ENCODE peak calls at places on chromosome 1, in ten cellular contexts. K is left colon; D is stimulated activated CD4-positive, alpha-beta T cell treated with anti-CD3 and anti-CD28 coated beads, Interleukin-2, amount 100 ng/mL, for 24 hours; P is GOT3; W is AG08396; H is SHP77 treated with DMSO at 0.1 percent for 48 hours; S is GM04503; R is activated CD8-positive, alpha-beta memory T cell treated with anti-CD3 and anti-CD28 coated beads, Interleukin-2, amount 50 U/mL, for 48 hours; F is GM04504; T is NCI-H1694. I is an unnamed sample.

GRCh38 chr1:19165501-19165900 is 44.6 kb downstream of the UBR4 start:
- DNase-seq in K (peak), D (no peak), P (no peak), W (no peak), H (no peak), S (no peak), R (no peak), F (no peak), T (no peak), I (no peak)

GRCh38 chr1:67441183-67441582 is 11.0 kb upstream of the SERBP1 start:
- DNase-seq in K (no peak), D (peak), P (peak), W (no peak), H (peak), S (no peak), R (peak), F (no peak), T (no peak), I (no peak)

GRCh38 chr1:64515427-64515826 is 45.5 kb downstream of the CACHD1 start:
- DNase-seq in K (peak), D (no peak), P (no peak), W (peak), H (no peak), S (peak), R (no peak), F (peak), T (peak), I (no peak)

GRCh38 chr1:26225033-26225831 is 8.8 kb upstream of the CEP85 start:
- DNase-seq in K (peak), D (peak), P (no peak), W (peak), H (no peak), S (no peak), R (peak), F (no peak), T (no peak), I (peak)

GRCh38 chr1:45954401-45954847 is 151.0 kb downstream of the MAST2 start:
- DNase-seq in K (no peak), D (no peak), P (no peak), W (peak), H (no peak), S (peak), R (no peak), F (peak), T (no peak), I (no peak)

GRCh38 chr1:171902527-171902926 is 61.2 kb downstream of the DNM3 start:
- DNase-seq in K (no peak), D (no peak), P (no peak), W (no peak), H (no peak), S (no peak), R (no peak), F (no peak), T (no peak), I (no peak)

GRCh38 chr1:16464917-16465625 is 24.5 kb downstream of the NECAP2 start:
- DNase-seq in K (no peak), D (no peak), P (no peak), W (peak), H (no peak), S (peak), R (no peak), F (no peak), T (no peak), I (no peak)

GRCh38 chr1:27400035-27400962 is 7.9 kb downstream of the GPR3 start:
- DNase-seq in K (no peak), D (no peak), P (no peak), W (peak), H (no peak), S (no peak), R (no peak), F (no peak), T (no peak), I (no peak)

GRCh38 chr1:235275223-235275622 is 52.8 kb downstream of the ARID4B start:
- DNase-seq in K (no peak), D (no peak), P (no peak), W (no peak), H (no peak), S (no peak), R (no peak), F (no peak), T (no peak), I (no peak)

GRCh38 chr1:156601892-156602291 is 613 bp upstream of the GPATCH4 start:
- DNase-seq in K (no peak), D (no peak), P (no peak), W (no peak), H (peak), S (no peak), R (no peak), F (no peak), T (no peak), I (no peak)

GRCh38 chr1:121558514-121558913 is 373.7 kb downstream of the SRGAP2C start:
- DNase-seq in K (no peak), D (no peak), P (no peak), W (peak), H (no peak), S (peak), R (no peak), F (peak), T (no peak), I (no peak)

I was measured in activated T-helper 1 cell treated with anti-CD3 and anti-CD28 coated beads, Interleukin-12 subunit alpha, Interleukin-12 subunit beta, Interleukin-2, Interleukin-4 antibody, amounts not matched to agents 30 ng/mL and 10 ng/mL and 1 ng/mL, durations not matched to agents 14 hours and 24 hours and 36 hours.